ENCODE peak calls at places on chromosomes 7 and 10, in seven cellular contexts. C is adrenal gland, K is heart left ventricle, B is IMR-90, V is sigmoid colon, L is HepG2, O is body of pancreas. X is an unnamed sample.

GRCh38 chr7:81416648-81417047 is 353.2 kb downstream of the HGF start:
- DNase-seq in B (no peak), O (no peak), L (no peak), K (no peak), C (no peak), V (no peak), X (no peak)

GRCh38 chr7:139557857-139558581 is 34.5 kb downstream of the CLEC2L start:
- DNase-seq in L (no peak), C (no peak), V (no peak), B (no peak), O (no peak), K (no peak), X (no peak)

GRCh38 chr10:92265687-92266258 is 25.1 kb downstream of the CPEB3 start:
- DNase-seq in O (no peak), V (no peak), C (no peak), K (no peak), L (no peak), B (no peak), X (no peak)

GRCh38 chr7:4730971-4731370 is 44.5 kb upstream of the AP5Z1 start:
- DNase-seq in K (no peak), L (no peak), C (no peak), V (no peak), B (no peak), O (no peak), X (no peak)

GRCh38 chr7:114832906-114833595 is 88.8 kb upstream of the MDFIC start:
- DNase-seq in C (no peak), O (no peak), V (no peak), L (no peak), B (no peak), K (no peak), X (no peak)

GRCh38 chr10:112475565-112476233 is 28.7 kb downstream of the VTI1A start:
- DNase-seq in C (no peak), V (no peak), K (no peak), L (no peak), O (no peak), B (peak), X (no peak)

GRCh38 chr7:2622869-2623697 is 8.7 kb upstream of the TTYH3 start:
- DNase-seq in K (no peak), C (peak), L (peak), V (no peak), B (no peak), O (no peak), X (no peak)

GRCh38 chr7:88449410-88449809 is 142.7 kb upstream of the STEAP4 start:
- DNase-seq in L (no peak), O (no peak), V (no peak), C (no peak), K (no peak), B (no peak), X (no peak)

GRCh38 chr7:155184923-155185322 is 112.8 kb upstream of the INSIG1 start:
- DNase-seq in V (no peak), K (peak), B (no peak), C (no peak), L (no peak), O (no peak), X (no peak)

GRCh38 chr10:90418869-90419652 is 438.8 kb downstream of the HTR7 start:
- DNase-seq in K (no peak), V (no peak), L (peak), C (no peak), O (no peak), B (peak), X (no peak)

GRCh38 chr10:120503695-120504094 is 46.7 kb downstream of the PLPP4 start:
- DNase-seq in B (no peak), C (no peak), K (no peak), O (no peak), L (no peak), V (no peak), X (no peak)

GRCh38 chr10:131195116-131195515 is 116.4 kb downstream of the TCERG1L start:
- DNase-seq in O (no peak), L (no peak), V (peak), K (no peak), C (no peak), B (no peak), X (no peak)

GRCh38 chr7:135728136-135728669 is at the start of gene SLC13A4:
- DNase-seq in L (no peak), K (no peak), O (no peak), B (no peak), C (no peak), V (no peak), X (no peak)

GRCh38 chr7:42691030-42691639 is 220.7 kb downstream of the C7orf25 start:
- DNase-seq in B (peak), L (peak), O (no peak), C (peak), K (no peak), V (no peak), X (no peak)

GRCh38 chr7:86911703-86912102 is 147.8 kb downstream of the ELAPOR2 start:
- DNase-seq in K (no peak), L (peak), C (no peak), B (no peak), V (no peak), O (no peak), X (no peak)

GRCh38 chr7:4711634-4712033 is 29.5 kb downstream of the FOXK1 start:
- DNase-seq in O (no peak), L (no peak), C (peak), V (no peak), B (no peak), K (no peak), X (no peak)

GRCh38 chr10:30587522-30588031 is 42.0 kb downstream of the LYZL2 start:
- DNase-seq in C (peak), B (no peak), O (peak), V (peak), K (peak), L (peak), X (no peak)

GRCh38 chr7:45173596-45174327 is 16.2 kb downstream of the RAMP3 start:
- DNase-seq in B (no peak), L (no peak), C (no peak), V (peak), K (no peak), O (peak), X (no peak)
- TF ChIP-seq POLR2A in B (no peak), L (no peak), C (no peak), V (no peak), K (no peak), O (no peak), X (no peak)

GRCh38 chr10:69057951-69058297 is 30.0 kb upstream of the SRGN start:
- DNase-seq in K (no peak), B (peak), O (no peak), V (no peak), L (no peak), C (no peak), X (no peak)

GRCh38 chr10:69055241-69055640 is 32.7 kb upstream of the SRGN start:
- DNase-seq in O (no peak), K (no peak), L (no peak), B (no peak), V (no peak), C (no peak), X (no peak)

GRCh38 chr10:69056129-69056528 is 31.8 kb upstream of the SRGN start:
- DNase-seq in L (no peak), C (peak), K (peak), O (no peak), B (no peak), V (no peak), X (no peak)

GRCh38 chr10:69056536-69057260 is 31.2 kb upstream of the SRGN start:
- DNase-seq in B (no peak), O (no peak), V (no peak), C (no peak), L (no peak), K (no peak), X (no peak)

GRCh38 chr10:69057261-69057950 is 30.5 kb upstream of the SRGN start:
- DNase-seq in L (peak), C (peak), V (no peak), K (peak), B (no peak), O (no peak), X (no peak)
- TF ChIP-seq POLR2A in L (no peak), C (no peak), V (no peak), K (no peak), B (no peak), O (no peak), X (no peak)

DNA sequence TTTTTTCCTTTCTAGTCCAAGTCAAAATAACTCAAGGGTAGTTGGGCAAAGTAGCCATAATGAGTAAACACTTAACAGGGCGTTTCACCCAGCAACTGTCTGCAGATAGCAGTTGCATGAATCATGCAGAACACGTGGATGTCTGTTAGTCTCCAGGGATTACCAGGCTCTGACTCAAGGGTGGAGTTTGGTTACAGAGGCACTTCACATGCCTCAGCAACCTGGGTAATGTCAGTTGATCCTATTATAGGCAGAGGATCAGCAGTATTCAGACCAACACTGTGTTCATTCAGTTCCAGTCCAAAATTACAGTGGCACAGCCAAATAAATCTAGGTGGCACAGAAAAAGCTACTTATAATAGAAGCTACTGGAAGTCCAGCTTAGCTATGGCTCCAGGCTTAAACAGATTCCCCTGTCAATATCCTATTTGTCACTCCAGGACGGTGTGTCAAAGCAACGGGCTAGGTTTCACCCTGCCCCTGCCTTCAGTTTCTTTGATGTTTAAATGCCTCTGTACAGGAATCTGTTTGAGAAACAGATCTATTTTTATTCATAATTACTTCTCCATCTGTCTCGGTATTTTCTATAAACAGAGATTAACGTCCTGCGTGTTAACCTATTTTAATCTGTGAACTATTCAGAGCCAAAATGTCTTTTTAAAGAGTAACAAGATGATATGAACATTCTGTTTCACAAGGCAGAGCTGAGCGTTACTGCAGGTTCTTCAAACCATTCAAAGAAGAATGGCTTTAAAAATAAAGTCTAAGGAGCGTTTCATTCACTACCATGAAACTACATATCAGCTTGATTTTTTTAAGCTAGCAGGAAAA is 162.6 kb upstream of the AKR1E2 start:
- DNase-seq in L (peak), V (peak), O (peak), C (peak), K (peak), B (peak), X (peak)
- TF ChIP-seq POLR2A in L (no peak), V (no peak), O (no peak), C (no peak), K (peak), B (peak), X (peak)

GRCh38 chr7:105014725-105015630 is 973 bp downstream of the KMT2E start:
- DNase-seq in K (peak), B (peak), L (peak), V (peak), C (peak), O (peak), X (peak)
- TF ChIP-seq POLR2A in K (peak), B (no peak), L (peak), V (peak), C (no peak), O (peak), X (peak)